ENCODE peak calls at places on chromosomes 2 and 18, in six cellular contexts. One of them, this sample, is unnamed.

GRCh38 chr2:183037660-183038340 is 457 bp downstream of the NCKAP1 start:
- DNase-seq in MM.1S: peak; percentile 52
- DNase-seq in lower leg skin: peak; percentile 92
- DNase-seq in fibroblast of pulmonary artery: no peak
- DNase-seq in ovary: peak; percentile 38
- DNase-seq in A549: no peak
- DNase-seq in this sample: no peak

GRCh38 chr18:70288851-70289328 is at the start of gene SOCS6:
- DNase-seq in MM.1S: peak; percentile 72
- DNase-seq in fibroblast of pulmonary artery: peak; percentile 68
- DNase-seq in ovary: peak; percentile 38
- DNase-seq in A549: no peak
- DNase-seq in lower leg skin: peak; percentile 88
- DNase-seq in this sample: peak; percentile 58

GRCh38 chr2:75862547-75862946 is 151.8 kb upstream of the GCFC2 start:
- DNase-seq in fibroblast of pulmonary artery: no peak
- DNase-seq in A549: no peak
- DNase-seq in ovary: no peak
- DNase-seq in MM.1S: no peak
- DNase-seq in lower leg skin: no peak
- DNase-seq in this sample: no peak

GRCh38 chr18:24964213-24964612 is 387.8 kb downstream of the ZNF521 start:
- DNase-seq in fibroblast of pulmonary artery: no peak
- DNase-seq in MM.1S: peak; percentile 66
- DNase-seq in ovary: no peak
- DNase-seq in lower leg skin: no peak
- DNase-seq in A549: no peak
- DNase-seq in this sample: no peak

GRCh38 chr2:23988371-23988770 is 21.5 kb upstream of the MFSD2B start:
- DNase-seq in fibroblast of pulmonary artery: peak; percentile 35
- DNase-seq in ovary: no peak
- DNase-seq in MM.1S: peak; percentile 11
- DNase-seq in lower leg skin: no peak
- DNase-seq in A549: peak; percentile 48
- DNase-seq in this sample: no peak

GRCh38 chr2:97737421-97738235 is 24.3 kb downstream of the ZAP70 start:
- DNase-seq in lower leg skin: peak; percentile 85
- DNase-seq in ovary: no peak
- DNase-seq in A549: no peak
- DNase-seq in fibroblast of pulmonary artery: no peak
- DNase-seq in MM.1S: no peak
- DNase-seq in this sample: no peak

GRCh38 chr2:3476386-3477033 is 42.8 kb downstream of the ADI1 start:
- DNase-seq in lower leg skin: no peak
- DNase-seq in fibroblast of pulmonary artery: peak; percentile 14
- DNase-seq in MM.1S: no peak
- DNase-seq in A549: no peak
- DNase-seq in ovary: no peak
- DNase-seq in this sample: peak; percentile 59

GRCh38 chr2:181285116-181285515 is 172.1 kb upstream of the ITGA4 start:
- DNase-seq in lower leg skin: no peak
- DNase-seq in A549: no peak
- DNase-seq in ovary: no peak
- DNase-seq in MM.1S: no peak
- DNase-seq in fibroblast of pulmonary artery: no peak
- DNase-seq in this sample: no peak

GRCh38 chr2:213187833-213188532 is 36.6 kb upstream of the IKZF2 start:
- DNase-seq in fibroblast of pulmonary artery: peak; percentile 81
- DNase-seq in MM.1S: no peak
- DNase-seq in lower leg skin: no peak
- DNase-seq in A549: peak; percentile 8
- DNase-seq in ovary: no peak
- DNase-seq in this sample: peak; percentile 66

GRCh38 chr2:241720560-241720959 is 13.9 kb upstream of the D2HGDH start:
- DNase-seq in fibroblast of pulmonary artery: no peak
- DNase-seq in lower leg skin: no peak
- DNase-seq in MM.1S: no peak
- DNase-seq in ovary: no peak
- DNase-seq in A549: no peak
- DNase-seq in this sample: no peak

GRCh38 chr2:80247339-80247738 is 57.2 kb downstream of the LRRTM1 start:
- DNase-seq in fibroblast of pulmonary artery: no peak
- DNase-seq in lower leg skin: no peak
- DNase-seq in A549: no peak
- DNase-seq in MM.1S: no peak
- DNase-seq in ovary: no peak
- DNase-seq in this sample: no peak

GRCh38 chr2:727071-727470 is 49.9 kb upstream of the TMEM18 start:
- DNase-seq in lower leg skin: no peak
- DNase-seq in MM.1S: peak; percentile 75
- DNase-seq in fibroblast of pulmonary artery: no peak
- DNase-seq in A549: no peak
- DNase-seq in ovary: no peak
- DNase-seq in this sample: no peak

GRCh38 chr2:158659483-158659882 is 135.6 kb upstream of the DAPL1 start:
- DNase-seq in ovary: no peak
- DNase-seq in lower leg skin: no peak
- DNase-seq in fibroblast of pulmonary artery: no peak
- DNase-seq in MM.1S: no peak
- DNase-seq in A549: no peak
- DNase-seq in this sample: no peak

GRCh38 chr18:65852273-65852672 is 101.5 kb downstream of the CDH7 start:
- DNase-seq in fibroblast of pulmonary artery: no peak
- DNase-seq in ovary: no peak
- DNase-seq in A549: no peak
- DNase-seq in lower leg skin: no peak
- DNase-seq in MM.1S: no peak
- DNase-seq in this sample: no peak

GRCh38 chr2:99651930-99652670 is 162.3 kb upstream of the REV1 start:
- DNase-seq in fibroblast of pulmonary artery: no peak
- DNase-seq in ovary: no peak
- DNase-seq in MM.1S: no peak
- DNase-seq in lower leg skin: peak; percentile 61
- DNase-seq in A549: no peak
- DNase-seq in this sample: peak; percentile 76

GRCh38 chr2:42128731-42129486 is 40.2 kb upstream of the EML4 start:
- DNase-seq in lower leg skin: peak; percentile 32
- DNase-seq in ovary: no peak
- DNase-seq in fibroblast of pulmonary artery: no peak
- DNase-seq in A549: no peak
- DNase-seq in MM.1S: peak; percentile 80
- DNase-seq in this sample: peak; percentile 83

GRCh38 chr18:76948345-76948744 is 126.0 kb downstream of the ZNF236 start:
- DNase-seq in lower leg skin: no peak
- DNase-seq in ovary: no peak
- DNase-seq in MM.1S: no peak
- DNase-seq in fibroblast of pulmonary artery: no peak
- DNase-seq in A549: no peak
- DNase-seq in this sample: no peak

GRCh38 chr2:207046642-207047213 is 107.4 kb downstream of the CPO start:
- DNase-seq in A549: no peak
- DNase-seq in fibroblast of pulmonary artery: peak; percentile 68
- DNase-seq in ovary: no peak
- DNase-seq in lower leg skin: no peak
- DNase-seq in MM.1S: peak; percentile 40
- DNase-seq in this sample: no peak

GRCh38 chr18:47163241-47163640 is 12.9 kb downstream of the IER3IP1 start:
- DNase-seq in ovary: no peak
- DNase-seq in fibroblast of pulmonary artery: peak; percentile 73
- DNase-seq in lower leg skin: no peak
- DNase-seq in MM.1S: peak; percentile 48
- DNase-seq in A549: no peak
- DNase-seq in this sample: peak; percentile 38

GRCh38 chr2:86793752-86794151 is 3.0 kb upstream of the CD8A start:
- DNase-seq in ovary: no peak
- DNase-seq in fibroblast of pulmonary artery: no peak
- DNase-seq in lower leg skin: no peak
- DNase-seq in A549: no peak
- DNase-seq in MM.1S: peak; percentile 64
- DNase-seq in this sample: no peak

GRCh38 chr2:79580175-79580574 is 67.3 kb downstream of the CTNNA2 start:
- DNase-seq in MM.1S: no peak
- DNase-seq in ovary: no peak
- DNase-seq in lower leg skin: no peak
- DNase-seq in A549: no peak
- DNase-seq in fibroblast of pulmonary artery: no peak
- DNase-seq in this sample: peak; percentile 51

GRCh38 chr2:24725956-24726355 is 67.2 kb downstream of the PTRHD1 start:
- DNase-seq in MM.1S: no peak
- DNase-seq in ovary: no peak
- DNase-seq in A549: no peak
- DNase-seq in fibroblast of pulmonary artery: no peak
- DNase-seq in lower leg skin: no peak
- DNase-seq in this sample: no peak

GRCh38 chr2:130807659-130808385 is 28.9 kb upstream of the ARHGEF4 start:
- DNase-seq in lower leg skin: peak; percentile 89
- DNase-seq in MM.1S: no peak
- DNase-seq in fibroblast of pulmonary artery: no peak
- DNase-seq in A549: no peak
- DNase-seq in ovary: no peak
- DNase-seq in this sample: no peak

GRCh38 chr2:210548878-210549384 is 7.5 kb upstream of the CPS1 start:
- DNase-seq in lower leg skin: no peak
- DNase-seq in ovary: no peak
- DNase-seq in fibroblast of pulmonary artery: no peak
- DNase-seq in A549: peak; percentile 3
- DNase-seq in MM.1S: no peak
- DNase-seq in this sample: no peak

GRCh38 chr2:112012556-112012955 is 42.5 kb upstream of the TMEM87B start:
- DNase-seq in lower leg skin: no peak
- DNase-seq in fibroblast of pulmonary artery: no peak
- DNase-seq in MM.1S: no peak
- DNase-seq in ovary: no peak
- DNase-seq in A549: no peak
- DNase-seq in this sample: no peak

GRCh38 chr2:170770008-170770303 is 222 bp upstream of the ERICH2 start:
- DNase-seq in lower leg skin: no peak
- DNase-seq in ovary: no peak
- DNase-seq in fibroblast of pulmonary artery: no peak
- DNase-seq in A549: no peak
- DNase-seq in MM.1S: no peak
- DNase-seq in this sample: no peak

GRCh38 chr18:35153609-35154273 is 87.1 kb upstream of the ZNF397 start:
- DNase-seq in lower leg skin: no peak
- DNase-seq in MM.1S: no peak
- DNase-seq in A549: no peak
- DNase-seq in fibroblast of pulmonary artery: no peak
- DNase-seq in ovary: no peak
- DNase-seq in this sample: no peak
- H3K4me3 ChIP-seq in lower leg skin: no peak overlapping the region
- H3K4me3 ChIP-seq in MM.1S: no peak overlapping the region
- H3K4me3 ChIP-seq in A549: no peak overlapping the region
- H3K4me3 ChIP-seq in fibroblast of pulmonary artery: no peak overlapping the region
- H3K4me3 ChIP-seq in ovary: no peak overlapping the region
- H3K4me3 ChIP-seq in this sample: no peak overlapping the region

GRCh38 chr18:3584897-3585460 is 135.0 kb downstream of the TGIF1 start:
- DNase-seq in A549: no peak
- DNase-seq in MM.1S: no peak
- DNase-seq in ovary: no peak
- DNase-seq in fibroblast of pulmonary artery: no peak
- DNase-seq in lower leg skin: no peak
- DNase-seq in this sample: no peak
- TF ChIP-seq CTCF in A549: no peak
- TF ChIP-seq CTCF in MM.1S: no peak
- TF ChIP-seq CTCF in ovary: no peak
- TF ChIP-seq CTCF in fibroblast of pulmonary artery: no peak
- TF ChIP-seq CTCF in lower leg skin: no peak
- TF ChIP-seq CTCF in this sample: no peak

GRCh38 chr2:152519581-152519952 is 184.6 kb downstream of the FMNL2 start:
- DNase-seq in fibroblast of pulmonary artery: no peak
- DNase-seq in A549: no peak
- DNase-seq in lower leg skin: no peak
- DNase-seq in ovary: no peak
- DNase-seq in MM.1S: no peak
- DNase-seq in this sample: no peak

GRCh38 chr2:152520759-152521158 is 185.8 kb downstream of the FMNL2 start:
- DNase-seq in lower leg skin: no peak
- DNase-seq in A549: no peak
- DNase-seq in ovary: no peak
- DNase-seq in MM.1S: no peak
- DNase-seq in fibroblast of pulmonary artery: no peak
- DNase-seq in this sample: no peak

GRCh38 chr2:152518016-152518415 is 183.0 kb downstream of the FMNL2 start:
- DNase-seq in ovary: no peak
- DNase-seq in MM.1S: no peak
- DNase-seq in fibroblast of pulmonary artery: no peak
- DNase-seq in lower leg skin: no peak
- DNase-seq in A549: no peak
- DNase-seq in this sample: no peak

GRCh38 chr2:152523091-152523490 is 188.1 kb downstream of the FMNL2 start:
- DNase-seq in A549: no peak
- DNase-seq in ovary: no peak
- DNase-seq in MM.1S: no peak
- DNase-seq in lower leg skin: no peak
- DNase-seq in fibroblast of pulmonary artery: peak; percentile 61
- DNase-seq in this sample: peak; percentile 85

DNA sequence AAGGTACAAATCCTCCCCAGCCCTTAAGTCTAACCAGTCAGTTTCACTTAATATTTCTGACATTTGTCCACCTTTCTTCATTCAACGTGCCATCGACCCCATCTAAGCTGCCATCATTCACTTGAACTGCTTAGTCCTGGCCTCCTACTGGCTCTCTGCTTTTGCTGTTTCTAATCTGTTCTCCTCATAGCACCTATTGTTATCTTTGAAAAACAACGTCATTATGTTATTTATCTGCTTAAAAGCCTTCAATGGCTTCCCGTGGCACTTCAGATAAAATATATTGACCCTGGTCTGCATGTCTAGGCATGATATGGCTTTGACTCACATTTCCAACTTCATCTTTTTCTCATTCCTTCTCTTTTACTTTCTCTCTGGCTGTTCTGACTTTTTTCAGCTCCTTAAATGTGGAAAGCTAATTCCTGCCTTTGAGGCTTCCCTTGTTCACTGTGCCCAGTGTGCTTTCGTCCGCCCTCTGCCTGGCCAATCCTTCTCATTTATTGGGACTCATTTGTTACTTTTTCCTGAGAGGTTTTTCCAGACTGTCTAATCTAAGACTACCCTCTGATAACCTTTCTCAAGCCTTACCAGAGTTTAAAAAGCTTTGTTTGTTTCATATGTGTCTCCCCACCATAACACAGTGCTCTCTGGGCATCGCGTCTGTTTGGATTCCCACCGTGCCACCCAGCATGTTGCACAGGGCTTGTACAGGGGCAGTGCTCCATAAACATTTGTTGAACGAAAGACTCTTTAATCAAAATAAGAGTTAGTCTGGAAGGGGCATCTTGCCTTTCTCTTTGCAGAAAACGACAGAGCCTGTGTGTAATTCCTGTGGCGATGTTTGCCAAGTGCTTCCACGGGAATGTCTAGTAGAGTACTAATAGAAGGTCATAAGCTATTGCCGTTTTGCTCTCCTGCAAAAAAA is 183.9 kb downstream of the FMNL2 start:
- DNase-seq in lower leg skin: no peak
- DNase-seq in MM.1S: no peak
- DNase-seq in fibroblast of pulmonary artery: no peak
- DNase-seq in ovary: no peak
- DNase-seq in A549: no peak
- DNase-seq in this sample: no peak
- H3K4me3 ChIP-seq in lower leg skin: no peak overlapping the region
- H3K4me3 ChIP-seq in MM.1S: no peak overlapping the region
- H3K4me3 ChIP-seq in fibroblast of pulmonary artery: no peak overlapping the region
- H3K4me3 ChIP-seq in ovary: no peak overlapping the region
- H3K4me3 ChIP-seq in A549: no peak overlapping the region
- H3K4me3 ChIP-seq in this sample: no peak overlapping the region

GRCh38 chr2:84459028-84459943 is at the start of gene SUCLG1:
- DNase-seq in A549: peak; percentile 81
- DNase-seq in ovary: peak; percentile 80
- DNase-seq in MM.1S: peak; percentile 84
- DNase-seq in fibroblast of pulmonary artery: peak; percentile 82
- DNase-seq in lower leg skin: peak; percentile 97
- DNase-seq in this sample: peak; percentile 83
- TF ChIP-seq CTCF in A549: no peak
- TF ChIP-seq CTCF in ovary: no peak
- TF ChIP-seq CTCF in MM.1S: no peak
- TF ChIP-seq CTCF in fibroblast of pulmonary artery: no peak
- TF ChIP-seq CTCF in lower leg skin: no peak
- TF ChIP-seq CTCF in this sample: no peak